ENCODE peak calls at places on chromosomes 13 and 19, in five cellular contexts. R is H1, M is neuronal stem cell, J is H9, F is trophoblast cell. I is an unnamed sample.

GRCh38 chr13:94079876-94080275 is 399.6 kb downstream of the DCT start:
- DNase-seq in J (no peak), R (no peak), F (no peak), M (no peak), I (peak)

GRCh38 chr19:2974342-2974932 is 2.9 kb upstream of the TLE6 start:
- DNase-seq in F (peak), R (no peak), J (no peak), M (no peak), I (peak)

GRCh38 chr13:24724714-24725113 is 39.3 kb upstream of the RNF17 start:
- DNase-seq in J (no peak), F (no peak), R (no peak), M (no peak), I (no peak)

GRCh38 chr13:49220035-49220855 is at the start of gene MLNR:
- DNase-seq in F (no peak), R (no peak), M (peak), J (peak), I (peak)

GRCh38 chr19:46469541-46470185 is 1.7 kb downstream of the PNMA8A start:
- DNase-seq in M (no peak), J (no peak), R (no peak), F (no peak), I (no peak)

GRCh38 chr19:518292-519231 is 11.3 kb downstream of the TPGS1 start:
- DNase-seq in F (no peak), R (no peak), M (peak), J (peak), I (peak)

GRCh38 chr13:105063676-105064075 is 1471.8 kb downstream of the EFNB2 start:
- DNase-seq in M (no peak), J (no peak), R (no peak), F (no peak), I (no peak)

GRCh38 chr19:15810335-15810734 is 5.1 kb downstream of the OR10H1 start:
- DNase-seq in R (no peak), M (no peak), F (no peak), J (no peak), I (no peak)

GRCh38 chr13:19818223-19818842 is 35.6 kb upstream of the PSPC1 start:
- DNase-seq in J (peak), F (peak), R (peak), M (peak), I (peak)

GRCh38 chr13:93875527-93875926 is 604.0 kb downstream of the DCT start:
- DNase-seq in J (no peak), F (no peak), R (no peak), M (no peak), I (no peak)

GRCh38 chr19:30942636-30943035 is 406.6 kb downstream of the TSHZ3 start:
- DNase-seq in M (no peak), R (no peak), J (no peak), F (no peak), I (no peak)

GRCh38 chr13:23642110-23642509 is 71.9 kb downstream of the TNFRSF19 start:
- DNase-seq in R (no peak), F (no peak), M (no peak), J (no peak), I (no peak)

GRCh38 chr19:7013678-7014077 is 7.6 kb downstream of the MBD3L2B start:
- DNase-seq in J (no peak), F (no peak), R (no peak), M (no peak), I (no peak)

GRCh38 chr13:32528358-32528757 is 10.2 kb downstream of the N4BP2L2 start:
- DNase-seq in R (no peak), J (no peak), F (no peak), M (no peak), I (no peak)

GRCh38 chr13:105665284-105665683 is 870.2 kb downstream of the EFNB2 start:
- DNase-seq in M (no peak), J (no peak), F (peak), R (no peak), I (peak)

GRCh38 chr19:46727757-46728156 is 10.8 kb upstream of the PRKD2 start:
- DNase-seq in J (no peak), R (no peak), F (no peak), M (no peak), I (no peak)

GRCh38 chr13:112725346-112726017 is 35.6 kb downstream of the ATP11A start:
- DNase-seq in R (no peak), M (no peak), F (no peak), J (peak), I (no peak)

GRCh38 chr13:26710166-26710565 is 50.4 kb downstream of the GPR12 start:
- DNase-seq in J (peak), F (no peak), M (no peak), R (no peak), I (no peak)

GRCh38 chr13:46487748-46488147 is 65.2 kb upstream of the LRCH1 start:
- DNase-seq in F (no peak), M (no peak), R (no peak), J (no peak), I (no peak)

GRCh38 chr13:20940083-20940482 is 37.5 kb upstream of the XPO4 start:
- DNase-seq in M (no peak), R (no peak), J (no peak), F (peak), I (peak)

GRCh38 chr13:72737033-72737432 is 9.3 kb downstream of the BORA start:
- DNase-seq in M (no peak), J (no peak), F (no peak), R (no peak), I (no peak)

GRCh38 chr19:39380521-39381502 is 10.1 kb downstream of the PAF1 start:
- DNase-seq in F (no peak), R (no peak), M (no peak), J (no peak), I (no peak)

GRCh38 chr19:37691881-37692504 is 27.6 kb downstream of the ZNF607 start:
- DNase-seq in F (peak), R (peak), M (peak), J (peak), I (peak)

GRCh38 chr13:89267734-89268133 is 1596.6 kb downstream of the SLITRK5 start:
- DNase-seq in M (no peak), J (no peak), R (no peak), F (no peak), I (peak)

GRCh38 chr19:28606269-28607032 is 606.5 kb downstream of the UQCRFS1 start:
- DNase-seq in R (no peak), F (no peak), J (no peak), M (no peak), I (no peak)

GRCh38 chr13:27791146-27791900 is 960 bp upstream of the GSX1 start:
- DNase-seq in F (no peak), M (no peak), J (no peak), R (no peak), I (no peak)

GRCh38 chr13:113783966-113784644 is 25.1 kb downstream of the TMEM255B start:
- DNase-seq in M (no peak), F (no peak), J (no peak), R (no peak), I (no peak)

GRCh38 chr19:14004619-14005380 is 1.3 kb downstream of the RFX1 start:
- DNase-seq in F (no peak), J (no peak), R (no peak), M (no peak), I (no peak)

GRCh38 chr19:16814526-16815100 is 14.6 kb upstream of the SIN3B start:
- DNase-seq in R (no peak), M (no peak), F (no peak), J (no peak), I (peak)

GRCh38 chr19:11420894-11421606 is 1.9 kb upstream of the RGL3 start:
- DNase-seq in R (no peak), M (no peak), J (peak), F (no peak), I (no peak)

GRCh38 chr19:58296086-58296485 is 9.1 kb upstream of the ERVK3-1 start:
- DNase-seq in R (no peak), M (no peak), F (no peak), J (no peak), I (no peak)

GRCh38 chr13:110353339-110353977 is 46.4 kb downstream of the COL4A2 start:
- DNase-seq in J (no peak), M (no peak), F (no peak), R (no peak), I (no peak)
- H2BK12ac ChIP-seq in J (no peak), M (no peak), F (peak), R (no peak), I (no peak)

DNA sequence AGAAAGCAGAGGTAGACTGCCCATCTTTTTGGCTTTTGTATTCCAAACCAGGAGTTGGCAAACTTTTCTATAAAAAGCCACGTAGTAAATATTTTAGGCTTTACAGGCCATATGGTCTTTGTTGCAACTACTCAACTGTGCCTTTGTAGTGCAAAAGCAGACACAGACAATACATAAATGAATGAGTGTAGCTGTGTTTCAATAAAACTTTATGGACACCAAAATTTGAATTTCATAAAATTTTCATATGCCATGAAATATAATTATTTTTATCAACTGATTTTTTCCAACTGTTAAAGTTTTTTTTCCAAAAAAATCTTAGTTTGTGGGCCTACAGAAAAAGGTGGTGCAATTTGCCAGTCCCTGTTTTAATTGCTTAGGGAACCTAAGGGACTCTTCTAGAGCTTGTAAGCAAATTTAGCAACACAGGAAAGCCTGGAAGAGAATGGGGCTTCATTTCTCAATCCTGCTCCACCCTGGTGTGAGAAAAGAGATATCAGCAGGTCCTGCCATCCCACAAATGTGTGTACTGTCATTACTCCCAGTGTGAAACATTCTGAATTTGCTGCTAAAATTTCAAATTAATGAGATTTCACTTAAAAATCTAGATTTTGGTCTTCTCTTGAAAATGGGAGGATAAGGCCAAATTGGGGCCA is 194.2 kb downstream of the RGCC start:
- DNase-seq in M (no peak), F (no peak), R (no peak), J (no peak), I (no peak)
- H3K4me2 ChIP-seq in M (no peak), F (no peak), R (no peak), J (no peak), I (no peak)

GRCh38 chr19:49877879-49878743 is 609 bp downstream of the TBC1D17 start:
- DNase-seq in R (peak), J (peak), M (peak), F (peak), I (peak)

GRCh38 chr19:49878744-49879070 is 1.2 kb downstream of the TBC1D17 start:
- DNase-seq in J (no peak), F (no peak), M (no peak), R (no peak), I (no peak)

GRCh38 chr19:49880162-49880869 is 2.8 kb downstream of the TBC1D17 start:
- DNase-seq in F (no peak), J (no peak), M (no peak), R (no peak), I (no peak)

GRCh38 chr19:49881186-49881585 is 3.7 kb downstream of the TBC1D17 start:
- DNase-seq in M (no peak), R (no peak), J (no peak), F (no peak), I (no peak)

GRCh38 chr19:49879243-49879960 is 1.9 kb downstream of the TBC1D17 start:
- DNase-seq in F (no peak), J (no peak), M (no peak), R (no peak), I (no peak)
- H3K9ac ChIP-seq in F (no peak), J (no peak), M (peak), R (no peak), I (peak)

DNA sequence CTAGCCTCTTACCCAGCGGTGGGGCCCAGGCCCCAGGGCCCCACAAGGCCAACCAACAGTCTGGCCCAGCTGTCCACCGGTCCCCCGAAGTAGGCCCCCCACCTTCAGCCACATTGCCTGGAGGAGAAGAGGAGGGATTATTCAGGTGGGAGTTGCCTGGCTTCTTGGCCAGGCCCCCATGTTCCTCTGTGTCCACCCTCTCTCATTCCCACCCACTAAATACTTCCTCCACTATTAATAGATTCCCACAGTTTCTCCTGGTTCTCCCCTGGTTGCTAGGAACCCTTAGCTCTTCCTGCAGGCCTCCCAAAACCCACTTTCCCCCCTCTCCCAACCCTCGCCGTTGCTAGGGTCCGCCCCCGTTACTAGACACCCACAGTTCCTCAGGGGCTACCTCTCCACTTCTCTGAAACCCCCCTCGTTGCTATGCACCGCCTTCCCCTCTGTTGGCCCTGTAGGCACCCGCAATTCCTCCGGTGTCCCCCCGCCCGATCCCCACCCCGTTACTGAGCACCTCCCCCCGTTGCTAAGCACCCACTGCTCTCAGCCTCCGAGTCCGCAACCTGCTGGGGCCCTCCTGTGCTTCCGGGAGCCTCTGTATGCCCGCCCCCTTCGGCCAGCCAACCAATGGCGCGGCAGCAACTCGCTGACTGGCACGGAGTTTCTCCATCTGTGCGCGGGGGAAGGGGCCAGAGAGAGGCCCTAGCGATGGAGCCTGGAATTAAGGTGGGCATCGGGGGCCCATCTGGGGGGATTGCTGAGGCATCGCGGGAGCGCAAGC is 2.0 kb downstream of the COQ8B start:
- DNase-seq in M (peak), F (peak), R (peak), J (peak), I (peak)
- H2BK12ac ChIP-seq in M (no peak), F (peak), R (peak), J (no peak), I (peak)